ENCODE peak calls at places on chromosomes 7 and 10, in ten cellular contexts. P is keratinocyte, Y is colonic mucosa, J is substantia nigra, T is HuH-7, A is coronary artery, O is upper lobe of right lung, L is hippocampal formation, R is stomach, Q is NCI-H1105 treated with DMSO at 0.1 percent for 48 hours. U is an unnamed sample.

GRCh38 chr10:91798736-91799579 is 732 bp downstream of the TNKS2 start:
- DNase-seq in P (no peak), Y (peak; percentile 46), J (peak; percentile 74), T (peak; percentile 23), A (no peak), O (peak; percentile 77), L (peak; percentile 39), R (peak; percentile 42), Q (peak; percentile 37), U (no peak)

GRCh38 chr7:40223451-40224112 is 88.8 kb downstream of the SUGCT start:
- DNase-seq in P (no peak), Y (no peak), J (no peak), T (no peak), A (no peak), O (no peak), L (no peak), R (no peak), Q (no peak), U (no peak)

GRCh38 chr10:111347386-111348005 is 270.7 kb downstream of the ADRA2A start:
- DNase-seq in P (no peak), Y (peak; percentile 84), J (no peak), T (no peak), A (no peak), O (no peak), L (no peak), R (peak; percentile 86), Q (peak; percentile 2), U (no peak)

GRCh38 chr10:80477813-80478212 is 23.7 kb downstream of the TSPAN14 start:
- DNase-seq in P (no peak), Y (no peak), J (no peak), T (no peak), A (no peak), O (no peak), L (no peak), R (no peak), Q (no peak), U (peak; percentile 12)

GRCh38 chr7:20257212-20257611 is 40.0 kb upstream of the MACC1 start:
- DNase-seq in P (no peak), Y (no peak), J (no peak), T (no peak), A (no peak), O (no peak), L (no peak), R (no peak), Q (no peak), U (no peak)

GRCh38 chr7:27947581-27948278 is 207.8 kb downstream of the TAX1BP1 start:
- DNase-seq in P (no peak), Y (no peak), J (peak; percentile 42), T (no peak), A (no peak), O (no peak), L (no peak), R (no peak), Q (no peak), U (no peak)

GRCh38 chr10:126561499-126562208 is 108.8 kb downstream of the C10orf90 start:
- DNase-seq in P (no peak), Y (no peak), J (peak; percentile 59), T (no peak), A (no peak), O (no peak), L (peak; percentile 98), R (no peak), Q (no peak), U (no peak)

GRCh38 chr10:68086011-68086410 is 10.9 kb upstream of the HERC4 start:
- DNase-seq in P (no peak), Y (no peak), J (no peak), T (no peak), A (no peak), O (no peak), L (no peak), R (no peak), Q (no peak), U (no peak)

GRCh38 chr10:87842220-87842641 is 21.1 kb downstream of the KLLN start:
- DNase-seq in P (peak; percentile 92), Y (peak; percentile 73), J (no peak), T (no peak), A (no peak), O (no peak), L (no peak), R (peak; percentile 40), Q (no peak), U (no peak)

GRCh38 chr10:69644658-69645295 is 14.7 kb downstream of the FAM241B start:
- DNase-seq in P (no peak), Y (peak; percentile 57), J (peak; percentile 75), T (peak; percentile 81), A (no peak), O (peak; percentile 79), L (peak; percentile 23), R (peak; percentile 61), Q (peak; percentile 46), U (no peak)